ENCODE peak calls at places on chromosomes 16 and 17, in six cellular contexts. H is thoracic aorta, U is ovary, A is A673, D is body of pancreas, B is tibial artery. W is an unnamed sample.
A peak's percentile ranks its signal among the peaks of the same experiment; 100 is the strongest.

GRCh38 chr17:13967416-13967815 is 101.9 kb upstream of the COX10 start:
- DNase-seq in A (no peak), B (no peak), H (no peak), D (no peak), U (no peak), W (no peak)

GRCh38 chr17:12047977-12048376 is 27.3 kb downstream of the MAP2K4 start:
- DNase-seq in A (peak; percentile 45), D (no peak), H (no peak), U (no peak), B (no peak), W (peak; percentile 20)

GRCh38 chr16:16149710-16150116 is 73.6 kb downstream of the ABCC6 start:
- DNase-seq in U (no peak), D (peak; percentile 38), H (no peak), A (no peak), B (no peak), W (no peak)

GRCh38 chr17:51188321-51188853 is 22.2 kb downstream of the NME2 start:
- DNase-seq in A (no peak), H (no peak), U (no peak), B (no peak), D (no peak), W (no peak)

GRCh38 chr16:80034948-80035700 is 434.6 kb upstream of the MAF start:
- DNase-seq in U (no peak), D (no peak), H (no peak), B (no peak), A (no peak), W (no peak)

GRCh38 chr17:4833178-4833940 is at the start of gene MINK1:
- DNase-seq in D (peak; percentile 92), H (peak; percentile 22), B (peak; percentile 82), A (peak; percentile 97), U (peak; percentile 91), W (peak; percentile 97)

GRCh38 chr17:74998783-74999182 is 11.4 kb downstream of the CDR2L start:
- DNase-seq in H (no peak), D (no peak), U (no peak), A (no peak), B (no peak), W (no peak)

GRCh38 chr16:84810518-84811273 is 9.1 kb upstream of the CRISPLD2 start:
- DNase-seq in A (no peak), H (no peak), B (peak; percentile 72), D (no peak), U (no peak), W (peak; percentile 94)

DNA sequence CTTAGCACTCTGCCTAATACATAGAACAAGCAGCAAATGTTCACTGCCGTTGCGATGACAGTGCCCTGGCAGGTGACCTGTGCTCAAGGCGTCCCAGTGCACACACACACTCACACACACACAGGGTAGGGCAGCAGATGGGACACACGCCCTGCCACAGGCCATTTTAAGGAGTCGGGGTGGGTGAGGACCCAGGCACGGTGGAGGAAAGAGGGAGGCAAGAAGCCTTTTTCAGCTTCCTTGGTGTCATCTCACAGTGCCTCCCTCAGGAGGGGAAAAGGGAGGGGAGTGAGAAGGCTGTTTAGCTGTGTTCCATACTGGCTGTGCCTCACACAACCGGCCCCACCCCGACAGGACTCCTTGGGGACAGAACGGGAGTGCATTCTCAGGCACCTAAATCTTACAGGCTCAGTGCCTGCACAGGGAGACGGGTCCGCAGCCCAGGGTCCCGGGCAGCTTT is 1.5 kb downstream of the PITPNM3 start:
- DNase-seq in U (no peak), B (no peak), A (no peak), D (no peak), H (no peak), W (no peak)
- H3K27ac ChIP-seq in U (peak overlapping the region; percentile 91), B (no peak overlapping the region), A (no peak overlapping the region), D (no peak overlapping the region), H (no peak overlapping the region), W (no peak overlapping the region)

GRCh38 chr17:54117452-54117851 is 294.7 kb downstream of the KIF2B start:
- DNase-seq in U (no peak), D (no peak), A (no peak), H (no peak), B (no peak), W (no peak)
- H3K9me3 ChIP-seq in U (no peaks in the 10 kb centered on the region), D (no peaks in the 10 kb centered on the region), A (peaks cover 5% of the 10 kb centered on the region), H (no peaks in the 10 kb centered on the region), B (peaks cover 3% of the 10 kb centered on the region), W (no peaks in the 10 kb centered on the region)

GRCh38 chr16:86566966-86567700 is 504 bp downstream of the FOXC2 start:
- DNase-seq in D (no peak), U (no peak), B (no peak), A (peak; percentile 16), H (no peak), W (peak; percentile 79)
- H3K4me3 ChIP-seq in D (no peak overlapping the region), U (peak overlapping the region; percentile 22), B (peak overlapping the region; percentile 81), A (peak overlapping the region; percentile 39), H (peak overlapping the region; percentile 94), W (peak overlapping the region; percentile 76)

GRCh38 chr17:47265983-47266541 is 12.4 kb downstream of the ITGB3 start:
- DNase-seq in U (no peak), A (no peak), D (no peak), B (peak; percentile 45), H (peak; percentile 48), W (peak; percentile 63)

GRCh38 chr17:47264171-47264570 is 10.5 kb downstream of the ITGB3 start:
- DNase-seq in U (no peak), B (no peak), A (no peak), D (no peak), H (no peak), W (no peak)

GRCh38 chr17:47262586-47262985 is 9.0 kb downstream of the ITGB3 start:
- DNase-seq in A (no peak), B (no peak), U (no peak), D (no peak), H (no peak), W (no peak)

GRCh38 chr17:47267354-47267828 is 13.8 kb downstream of the ITGB3 start:
- DNase-seq in D (no peak), U (no peak), H (no peak), B (no peak), A (no peak), W (peak; percentile 72)

GRCh38 chr17:47266782-47267181 is 13.2 kb downstream of the ITGB3 start:
- DNase-seq in U (no peak), D (no peak), H (no peak), A (no peak), B (no peak), W (no peak)
- H3K27ac ChIP-seq in U (no peak overlapping the region), D (no peak overlapping the region), H (peak overlapping the region; percentile 70), A (no peak overlapping the region), B (peak overlapping the region; percentile 70), W (no peak overlapping the region)

DNA sequence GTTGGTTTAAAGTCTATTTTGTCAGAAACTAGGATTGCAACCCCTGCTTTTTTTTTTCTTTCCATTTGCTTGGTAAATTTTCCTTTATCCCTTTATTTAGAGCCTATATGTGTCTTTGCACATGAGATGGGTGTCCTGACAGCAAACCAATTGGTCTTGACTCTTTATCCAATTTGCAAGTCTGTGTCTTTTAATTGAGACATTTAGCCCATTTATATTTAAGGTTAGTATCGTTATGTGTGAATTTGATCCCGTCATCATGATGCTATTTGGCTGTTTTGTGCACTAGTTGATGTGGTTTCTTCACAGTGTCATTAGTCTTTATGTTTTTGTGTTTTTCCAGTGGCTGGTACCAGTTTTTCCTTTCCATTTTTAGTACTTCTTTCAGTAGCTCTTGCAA is 127.7 kb upstream of the ZNF267 start:
- DNase-seq in B (no peak), D (no peak), U (no peak), A (no peak), H (no peak), W (no peak)
- H3K9me3 ChIP-seq in B (peaks cover 97% of the 10 kb centered on the region), D (no peaks in the 10 kb centered on the region), U (no peaks in the 10 kb centered on the region), A (peaks cover 56% of the 10 kb centered on the region), H (peaks cover 84% of the 10 kb centered on the region), W (peaks cover 3% of the 10 kb centered on the region)

DNA sequence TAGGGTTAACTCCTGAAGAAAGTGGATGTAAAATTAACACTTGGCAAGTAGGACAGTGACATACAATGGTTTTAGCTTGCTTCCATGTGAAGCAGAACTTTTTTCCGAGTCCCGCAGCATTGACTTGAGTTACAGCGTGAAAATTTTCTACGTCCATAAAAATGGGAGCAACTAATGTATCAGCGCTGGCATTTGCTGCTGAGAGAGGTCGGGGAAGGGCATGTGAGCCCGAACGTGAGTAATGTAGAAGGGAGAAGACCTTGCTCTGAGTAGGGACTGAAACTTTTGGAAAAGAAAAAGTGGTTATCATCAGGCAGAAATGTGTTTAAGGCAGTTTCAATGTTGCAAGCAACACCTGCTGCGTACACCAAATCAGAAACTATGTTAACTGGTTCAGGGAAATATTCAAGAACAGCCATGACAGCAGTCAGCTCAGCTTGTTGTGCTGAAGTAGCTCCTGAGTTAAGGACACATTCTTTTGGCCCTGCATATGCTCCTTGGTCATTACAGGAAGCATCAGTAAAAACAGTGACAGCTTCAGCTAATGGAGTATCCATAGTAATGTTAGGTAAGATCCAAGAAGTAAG is 70.9 kb upstream of the ARL4D start:
- DNase-seq in U (no peak), H (no peak), D (no peak), B (no peak), A (no peak), W (no peak)
- H3K4me3 ChIP-seq in U (no peak overlapping the region), H (no peak overlapping the region), D (no peak overlapping the region), B (no peak overlapping the region), A (no peak overlapping the region), W (no peak overlapping the region)

GRCh38 chr17:46983782-46984181 is 4.7 kb upstream of the RPRML start:
- DNase-seq in U (no peak), H (no peak), A (no peak), B (no peak), D (no peak), W (peak; percentile 37)
- H3K27ac ChIP-seq in U (no peak overlapping the region), H (peak overlapping the region; percentile 63), A (no peak overlapping the region), B (no peak overlapping the region), D (no peak overlapping the region), W (no peak overlapping the region)

DNA sequence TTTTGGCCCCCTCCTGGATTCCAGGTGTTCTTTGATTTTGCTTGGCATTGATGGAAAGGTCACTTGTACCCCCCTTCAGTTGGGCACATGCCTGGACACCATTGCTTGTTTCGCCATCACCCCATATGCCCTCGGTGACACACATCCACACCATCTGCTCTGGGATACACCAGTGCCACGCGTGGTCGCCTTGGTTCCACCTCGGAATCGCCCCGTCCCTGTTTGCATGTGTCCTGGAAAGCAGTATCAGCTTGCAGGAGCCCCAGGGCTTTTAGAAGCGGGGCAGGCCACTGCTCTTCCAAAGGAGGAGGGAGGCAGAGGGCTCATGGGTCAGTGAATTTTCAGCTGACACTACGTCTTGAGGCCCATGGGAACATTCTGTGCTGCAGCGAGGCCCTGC is 607.9 kb downstream of the KCNJ18 start:
- DNase-seq in A (no peak), D (no peak), H (no peak), U (no peak), B (no peak), W (no peak)
- H3K9me3 ChIP-seq in A (peaks cover 13% of the 10 kb centered on the region), D (no peaks in the 10 kb centered on the region), H (no peaks in the 10 kb centered on the region), U (no peaks in the 10 kb centered on the region), B (no peaks in the 10 kb centered on the region), W (no peaks in the 10 kb centered on the region)